ENCODE peak calls at places on chromosome 12, in seven cellular contexts. Q, M, W, F, Z, U and Y are unnamed samples.

GRCh38 chr12:42299392-42300308 is 26.2 kb downstream of the ZCRB1 start:
- DNase-seq in Q (no peak), M (peak), W (no peak), F (no peak), Z (no peak), U (no peak), Y (no peak)

GRCh38 chr12:43884683-43885410 is 49.0 kb downstream of the TMEM117 start:
- DNase-seq in Q (no peak), M (no peak), W (no peak), F (no peak), Z (no peak), U (no peak), Y (no peak)

GRCh38 chr12:39127401-39127800 is 222.0 kb upstream of the CPNE8 start:
- DNase-seq in Q (no peak), M (no peak), W (no peak), F (no peak), Z (peak), U (no peak), Y (no peak)

GRCh38 chr12:26620907-26621306 is 212.1 kb downstream of the ITPR2 start:
- DNase-seq in Q (no peak), M (no peak), W (no peak), F (no peak), Z (no peak), U (no peak), Y (no peak)

GRCh38 chr12:26233620-26234019 is 38.2 kb downstream of the SSPN start:
- DNase-seq in Q (no peak), M (no peak), W (no peak), F (no peak), Z (no peak), U (no peak), Y (no peak)

GRCh38 chr12:64752833-64753238 is 6.4 kb downstream of the GNS start:
- DNase-seq in Q (no peak), M (no peak), W (no peak), F (no peak), Z (no peak), U (no peak), Y (no peak)

GRCh38 chr12:104420868-104421267 is 35.9 kb upstream of the CHST11 start:
- DNase-seq in Q (no peak), M (no peak), W (no peak), F (no peak), Z (no peak), U (no peak), Y (no peak)

GRCh38 chr12:82299617-82300016 is 58.6 kb downstream of the CCDC59 start:
- DNase-seq in Q (peak), M (no peak), W (no peak), F (no peak), Z (no peak), U (no peak), Y (no peak)

GRCh38 chr12:99522456-99522855 is 125.1 kb upstream of the GARIN6 start:
- DNase-seq in Q (no peak), M (no peak), W (no peak), F (no peak), Z (no peak), U (no peak), Y (no peak)

GRCh38 chr12:93784339-93785086 is 107.3 kb downstream of the CRADD start:
- DNase-seq in Q (no peak), M (peak), W (no peak), F (no peak), Z (peak), U (no peak), Y (peak)

GRCh38 chr12:65699251-65699650 is 125.0 kb upstream of the HMGA2 start:
- DNase-seq in Q (no peak), M (no peak), W (no peak), F (no peak), Z (no peak), U (no peak), Y (no peak)

GRCh38 chr12:104466694-104467345 is 10.1 kb downstream of the CHST11 start:
- DNase-seq in Q (no peak), M (no peak), W (no peak), F (no peak), Z (no peak), U (no peak), Y (no peak)

GRCh38 chr12:119668315-119668651 is 350 bp downstream of the PRKAB1 start:
- DNase-seq in Q (no peak), M (no peak), W (no peak), F (no peak), Z (no peak), U (no peak), Y (no peak)

GRCh38 chr12:45948546-45948945 is 41.8 kb downstream of the SCAF11 start:
- DNase-seq in Q (no peak), M (no peak), W (no peak), F (no peak), Z (no peak), U (no peak), Y (no peak)

GRCh38 chr12:124480469-124481256 is 86.7 kb downstream of the NCOR2 start:
- DNase-seq in Q (no peak), M (peak), W (peak), F (peak), Z (no peak), U (peak), Y (peak)

GRCh38 chr12:119715268-119715620 is 47.3 kb downstream of the PRKAB1 start:
- DNase-seq in Q (no peak), M (no peak), W (no peak), F (no peak), Z (no peak), U (no peak), Y (no peak)

GRCh38 chr12:4388032-4388431 is 8.5 kb upstream of the FGF23 start:
- DNase-seq in Q (no peak), M (peak), W (no peak), F (no peak), Z (no peak), U (no peak), Y (no peak)

GRCh38 chr12:107398101-107398500 is 287.5 kb upstream of the PWP1 start:
- DNase-seq in Q (no peak), M (no peak), W (no peak), F (no peak), Z (no peak), U (no peak), Y (no peak)

GRCh38 chr12:16350682-16351081 is 3.2 kb downstream of the MGST1 start:
- DNase-seq in Q (no peak), M (no peak), W (no peak), F (no peak), Z (peak), U (no peak), Y (peak)

GRCh38 chr12:57628280-57629191 is 4.5 kb downstream of the B4GALNT1 start:
- DNase-seq in Q (no peak), M (no peak), W (no peak), F (no peak), Z (no peak), U (no peak), Y (no peak)

GRCh38 chr12:92560713-92561542 is 141.9 kb upstream of the PLEKHG7 start:
- DNase-seq in Q (no peak), M (no peak), W (no peak), F (no peak), Z (no peak), U (no peak), Y (no peak)

GRCh38 chr12:41277019-41277770 is 89.1 kb downstream of the PDZRN4 start:
- DNase-seq in Q (peak), M (peak), W (no peak), F (no peak), Z (peak), U (no peak), Y (no peak)

GRCh38 chr12:26728205-26729050 is 104.6 kb downstream of the ITPR2 start:
- DNase-seq in Q (no peak), M (no peak), W (no peak), F (no peak), Z (no peak), U (no peak), Y (no peak)

GRCh38 chr12:120390540-120391120 is 21.7 kb upstream of the MSI1 start:
- DNase-seq in Q (no peak), M (no peak), W (no peak), F (no peak), Z (no peak), U (no peak), Y (no peak)

GRCh38 chr12:104250366-104251125 is 35.0 kb downstream of the TXNRD1 start:
- DNase-seq in Q (no peak), M (no peak), W (no peak), F (no peak), Z (no peak), U (no peak), Y (no peak)

GRCh38 chr12:63496654-63497053 is 171.6 kb downstream of the DPY19L2 start:
- DNase-seq in Q (no peak), M (no peak), W (no peak), F (no peak), Z (no peak), U (no peak), Y (no peak)

GRCh38 chr12:120692524-120693033 is 5.6 kb downstream of the MLEC start:
- DNase-seq in Q (no peak), M (no peak), W (no peak), F (peak), Z (no peak), U (no peak), Y (no peak)

GRCh38 chr12:46237381-46238045 is 31.3 kb downstream of the SLC38A1 start:
- DNase-seq in Q (no peak), M (no peak), W (no peak), F (no peak), Z (no peak), U (no peak), Y (no peak)

GRCh38 chr12:33323823-33324222 is 115.8 kb downstream of the SYT10 start:
- DNase-seq in Q (no peak), M (no peak), W (no peak), F (no peak), Z (no peak), U (no peak), Y (no peak)

GRCh38 chr12:33322519-33322918 is 117.1 kb downstream of the SYT10 start:
- DNase-seq in Q (no peak), M (peak), W (no peak), F (no peak), Z (no peak), U (no peak), Y (no peak)
- TF ChIP-seq POLR2AphosphoS5 in Q (no peak), M (no peak), W (no peak), F (no peak), Z (no peak), U (no peak), Y (no peak)

DNA sequence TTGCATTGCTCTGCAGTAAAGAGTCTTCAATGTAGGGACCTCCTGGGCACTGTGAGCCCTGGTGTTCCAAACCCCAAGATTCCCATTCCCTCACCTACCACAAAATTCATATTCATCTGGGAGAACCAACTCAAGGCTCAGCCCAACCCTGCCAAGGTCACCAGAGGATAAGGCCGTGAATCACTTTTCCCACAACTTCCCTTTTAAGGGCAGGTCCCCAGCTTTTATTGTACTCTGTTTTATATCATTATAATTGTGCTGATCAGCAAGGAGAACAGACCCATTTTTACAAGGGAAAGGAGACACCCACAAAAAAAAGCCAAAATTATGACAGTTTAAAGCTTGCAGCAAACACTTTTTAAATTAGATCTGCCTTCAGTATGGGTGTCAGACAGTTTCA is 363.0 kb upstream of the FKBP4 start:
- DNase-seq in Q (no peak), M (no peak), W (no peak), F (no peak), Z (no peak), U (no peak), Y (no peak)
- TF ChIP-seq POLR2AphosphoS5 in Q (no peak), M (no peak), W (no peak), F (no peak), Z (no peak), U (no peak), Y (no peak)

DNA sequence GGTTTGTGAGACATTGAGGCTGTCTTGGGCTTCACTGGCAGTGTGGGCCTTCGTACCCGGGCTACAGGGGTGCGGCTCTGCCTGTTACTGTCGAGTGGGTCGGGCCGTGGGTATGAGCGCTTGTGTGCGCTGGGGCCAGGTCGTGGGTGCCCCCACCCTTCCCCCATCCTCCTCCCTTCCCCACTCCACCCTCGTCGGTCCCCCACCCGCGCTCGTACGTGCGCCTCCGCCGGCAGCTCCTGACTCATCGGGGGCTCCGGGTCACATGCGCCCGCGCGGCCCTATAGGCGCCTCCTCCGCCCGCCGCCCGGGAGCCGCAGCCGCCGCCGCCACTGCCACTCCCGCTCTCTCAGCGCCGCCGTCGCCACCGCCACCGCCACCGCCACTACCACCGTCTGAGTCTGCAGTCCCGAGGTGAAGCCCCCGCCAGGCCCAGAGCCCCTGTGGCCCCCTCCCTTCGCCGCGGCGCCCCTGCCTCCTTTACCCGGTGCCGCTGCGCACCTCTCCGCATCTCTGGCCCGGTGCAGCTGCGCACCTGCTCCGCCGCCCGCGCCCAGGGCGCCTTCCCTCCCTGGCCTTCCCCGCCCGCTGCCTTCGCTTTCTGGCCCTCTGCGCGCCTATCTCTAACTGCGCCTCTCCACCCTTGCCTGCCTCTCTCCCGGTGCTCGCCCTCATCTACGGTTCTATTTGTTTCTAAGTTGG is at the start of gene ENO2:
- DNase-seq in Q (peak), M (peak), W (peak), F (peak), Z (no peak), U (peak), Y (no peak)
- TF ChIP-seq POLR2AphosphoS5 in Q (peak), M (no peak), W (peak), F (peak), Z (peak), U (no peak), Y (no peak)

GRCh38 chr12:115636546-115636945 is 640.9 kb downstream of the MED13L start:
- DNase-seq in Q (no peak), M (no peak), W (no peak), F (no peak), Z (no peak), U (no peak), Y (no peak)

GRCh38 chr12:115630133-115630532 is 647.4 kb downstream of the MED13L start:
- DNase-seq in Q (no peak), M (no peak), W (no peak), F (no peak), Z (no peak), U (no peak), Y (no peak)

GRCh38 chr12:115632323-115632722 is 645.2 kb downstream of the MED13L start:
- DNase-seq in Q (peak), M (no peak), W (no peak), F (no peak), Z (no peak), U (no peak), Y (no peak)
- TF ChIP-seq POLR2AphosphoS5 in Q (no peak), M (no peak), W (no peak), F (no peak), Z (no peak), U (no peak), Y (no peak)

DNA sequence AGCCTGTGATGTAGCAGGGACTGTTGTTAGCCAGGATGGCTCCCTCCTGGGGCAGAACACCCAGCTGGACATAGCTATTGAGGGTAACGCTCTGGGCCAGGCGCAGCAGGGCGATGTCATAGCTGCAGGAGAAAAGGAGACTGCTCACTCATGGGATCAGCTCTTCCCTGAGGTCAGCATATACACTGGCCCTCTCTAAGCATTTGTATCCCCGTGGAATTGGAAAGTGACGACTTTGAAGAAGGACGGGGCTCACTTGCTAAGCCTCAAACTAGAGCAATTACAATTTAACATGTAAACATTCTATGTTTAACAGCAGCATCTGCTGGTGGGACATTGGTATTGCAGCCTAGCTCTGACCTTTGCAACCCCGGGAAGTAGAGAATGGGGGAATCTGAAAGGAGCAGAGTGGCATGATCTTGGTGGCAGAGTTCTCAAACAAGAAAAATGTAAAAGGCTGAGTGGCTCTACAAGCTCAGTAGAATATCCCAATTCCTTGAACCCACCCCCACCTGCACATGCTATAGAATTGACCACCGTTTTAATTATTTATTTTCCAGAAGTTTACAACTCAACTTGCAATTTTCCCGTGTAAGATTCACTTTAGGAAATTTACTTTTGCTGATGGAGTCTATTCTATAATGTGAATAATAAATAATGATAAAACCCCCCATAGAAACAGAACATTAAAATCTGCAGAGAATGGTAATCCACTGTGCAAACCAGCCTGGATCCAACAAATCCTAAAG is 5.0 kb downstream of the CELA1 start:
- DNase-seq in Q (peak), M (peak), W (no peak), F (peak), Z (peak), U (peak), Y (peak)
- TF ChIP-seq POLR2AphosphoS5 in Q (no peak), M (no peak), W (no peak), F (no peak), Z (no peak), U (no peak), Y (peak)

GRCh38 chr12:132530451-132530850 is 40.5 kb downstream of the FBRSL1 start:
- DNase-seq in Q (no peak), M (no peak), W (no peak), F (no peak), Z (no peak), U (no peak), Y (no peak)
- TF ChIP-seq POLR2AphosphoS5 in Q (no peak), M (no peak), W (no peak), F (no peak), Z (no peak), U (no peak), Y (no peak)

GRCh38 chr12:49643961-49644619 is 20.7 kb downstream of the PRPF40B start:
- DNase-seq in Q (no peak), M (no peak), W (peak), F (no peak), Z (no peak), U (no peak), Y (no peak)

GRCh38 chr12:49644620-49644994 is 21.2 kb downstream of the PRPF40B start:
- DNase-seq in Q (peak), M (peak), W (peak), F (peak), Z (peak), U (peak), Y (peak)

GRCh38 chr12:49646871-49647270 is 23.5 kb downstream of the PRPF40B start:
- DNase-seq in Q (no peak), M (no peak), W (no peak), F (no peak), Z (no peak), U (no peak), Y (no peak)

GRCh38 chr12:49646331-49646830 is 23.0 kb downstream of the PRPF40B start:
- DNase-seq in Q (no peak), M (no peak), W (peak), F (no peak), Z (no peak), U (no peak), Y (no peak)

DNA sequence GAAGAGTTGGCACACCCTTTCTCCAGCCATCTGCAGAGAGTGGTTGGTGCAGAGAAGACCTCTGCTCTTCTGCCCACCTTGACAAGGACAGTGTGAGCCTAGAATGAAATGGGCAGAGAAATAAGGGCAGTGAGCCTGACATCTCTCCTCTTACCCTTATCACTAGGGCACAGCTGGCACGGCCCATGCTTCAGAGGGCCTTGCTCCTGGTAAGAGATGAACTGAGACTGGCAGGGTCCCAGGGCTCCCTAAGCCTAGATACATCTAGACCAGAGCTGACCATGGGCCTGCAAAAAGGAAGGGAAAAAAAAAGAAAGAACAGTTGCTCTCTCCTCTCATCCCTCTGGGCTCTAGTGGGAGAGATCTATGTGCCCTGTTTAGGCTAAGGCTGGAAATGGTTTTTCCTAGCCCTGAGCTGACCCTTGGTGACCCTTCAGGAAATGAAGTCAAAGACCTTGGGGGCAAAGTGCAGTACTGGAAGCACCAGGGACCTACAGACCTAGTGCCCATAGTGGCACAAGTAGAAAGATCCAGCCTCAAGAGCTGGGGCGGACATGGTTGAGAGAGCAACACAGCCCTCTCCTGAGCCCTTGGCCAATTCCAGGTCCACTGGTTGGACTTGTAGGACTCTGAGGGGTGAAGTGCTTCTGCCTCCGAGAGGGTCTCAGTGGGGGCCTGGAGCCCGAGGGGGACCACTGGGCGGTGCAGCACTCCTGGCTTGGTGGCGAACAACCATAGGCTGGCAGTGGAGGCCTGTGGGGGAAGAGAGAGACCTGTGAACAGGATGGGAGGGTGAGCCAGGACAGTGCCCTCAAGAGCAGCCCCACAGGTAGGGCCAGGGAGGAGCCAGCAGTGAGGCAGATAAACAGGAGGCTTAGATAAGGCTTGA is 22.0 kb downstream of the PRPF40B start:
- DNase-seq in Q (no peak), M (no peak), W (peak), F (no peak), Z (no peak), U (no peak), Y (no peak)
- TF ChIP-seq POLR2AphosphoS5 in Q (no peak), M (no peak), W (no peak), F (no peak), Z (no peak), U (no peak), Y (no peak)

GRCh38 chr12:102958073-102958829 is 777 bp downstream of the ASCL1 start:
- DNase-seq in Q (peak), M (no peak), W (peak), F (no peak), Z (no peak), U (peak), Y (no peak)

GRCh38 chr12:102957339-102958050 is at the start of gene ASCL1:
- DNase-seq in Q (peak), M (no peak), W (no peak), F (no peak), Z (no peak), U (no peak), Y (no peak)

GRCh38 chr12:102956738-102957338 is 636 bp upstream of the ASCL1 start:
- DNase-seq in Q (no peak), M (no peak), W (no peak), F (no peak), Z (no peak), U (no peak), Y (no peak)

GRCh38 chr12:102959391-102959790 is 1.9 kb downstream of the ASCL1 start:
- DNase-seq in Q (no peak), M (no peak), W (no peak), F (no peak), Z (no peak), U (no peak), Y (no peak)

GRCh38 chr12:102958830-102959176 is 1.3 kb downstream of the ASCL1 start:
- DNase-seq in Q (no peak), M (no peak), W (no peak), F (no peak), Z (no peak), U (no peak), Y (no peak)
- TF ChIP-seq POLR2AphosphoS5 in Q (no peak), M (no peak), W (no peak), F (no peak), Z (no peak), U (no peak), Y (no peak)

GRCh38 chr12:27743601-27744000 is 33.0 kb downstream of the MRPS35 start:
- DNase-seq in Q (no peak), M (no peak), W (no peak), F (no peak), Z (no peak), U (no peak), Y (no peak)
- TF ChIP-seq POLR2AphosphoS5 in Q (no peak), M (no peak), W (no peak), F (no peak), Z (no peak), U (no peak), Y (no peak)